ENCODE peak calls at places on chromosomes 11 and 22, in five cellular contexts. U is MM.1S; V is HCEC 1CT; H is iris pigment epithelial cell; Q is stimulated activated CD8-positive, alpha-beta memory T cell treated with anti-CD3 and anti-CD28 coated beads, Interleukin-4, amount 100 ng/mL, for 48 hours. A is an unnamed sample.
A peak's percentile ranks its signal among the peaks of the same experiment; 100 is the strongest.

GRCh38 chr11:65992056-65992455 is 9.9 kb downstream of the EIF1AD start:
- DNase-seq in H (no peak), Q (no peak), V (no peak), U (no peak), A (no peak)

GRCh38 chr22:19287076-19287724 is 4.3 kb downstream of the CLTCL1 start:
- DNase-seq in Q (no peak), V (peak; percentile 48), H (peak; percentile 71), U (no peak), A (no peak)

GRCh38 chr11:11020747-11021149 is 162.9 kb upstream of the ZBED5 start:
- DNase-seq in Q (no peak), U (no peak), V (no peak), H (no peak), A (no peak)

GRCh38 chr22:37525073-37525745 is 6.0 kb upstream of the CARD10 start:
- DNase-seq in H (peak; percentile 83), V (peak; percentile 83), Q (peak; percentile 41), U (no peak), A (no peak)

GRCh38 chr11:78564037-78564888 is 10.4 kb downstream of the NARS2 start:
- DNase-seq in V (peak; percentile 60), Q (no peak), H (peak; percentile 71), U (peak; percentile 72), A (no peak)

GRCh38 chr22:38311331-38311635 is 6.0 kb downstream of the CSNK1E start:
- DNase-seq in U (peak; percentile 27), V (no peak), Q (no peak), H (no peak), A (no peak)

GRCh38 chr11:76658231-76658630 is 12.3 kb downstream of the LRRC32 start:
- DNase-seq in V (no peak), H (no peak), Q (no peak), U (no peak), A (no peak)

GRCh38 chr11:110430267-110431211 is 791 bp downstream of the FDX1 start:
- DNase-seq in V (no peak), Q (no peak), H (peak; percentile 72), U (peak; percentile 27), A (no peak)

A was measured in mesothelial cell of epicardium.